ENCODE peak calls at places on chromosomes 2 and 18, in six cellular contexts. C is HCT116, J is prostate gland, N is IMR-90, F is H1, A is stomach. G is an unnamed sample.

GRCh38 chr18:56353676-56354260 is 284.6 kb downstream of the TXNL1 start:
- DNase-seq in C (no peak), J (no peak), N (no peak), F (no peak), A (no peak), G (no peak)

GRCh38 chr2:203656522-203657287 is 49.7 kb upstream of the CD28 start:
- DNase-seq in C (no peak), J (peak; percentile 81), N (peak; percentile 35), F (no peak), A (peak; percentile 70), G (peak; percentile 94)

GRCh38 chr2:104213758-104214157 is 640.2 kb upstream of the POU3F3 start:
- DNase-seq in C (no peak), J (no peak), N (no peak), F (no peak), A (no peak), G (no peak)

GRCh38 chr18:31424383-31424988 is 23.1 kb upstream of the DSG3 start:
- DNase-seq in C (peak; percentile 64), J (no peak), N (peak; percentile 20), F (peak; percentile 76), A (peak; percentile 39), G (no peak)

GRCh38 chr2:120433816-120434290 is 87.9 kb downstream of the INHBB start:
- DNase-seq in C (no peak), J (no peak), N (no peak), F (peak; percentile 39), A (no peak), G (no peak)

GRCh38 chr18:23136326-23137092 is 1.2 kb downstream of the CABLES1 start:
- DNase-seq in C (no peak), J (peak; percentile 9), N (no peak), F (no peak), A (peak; percentile 40), G (peak; percentile 93)

GRCh38 chr2:17518212-17519154 is at the start of gene RAD51AP2:
- DNase-seq in C (peak; percentile 75), J (peak; percentile 73), N (peak; percentile 66), F (peak; percentile 96), A (peak; percentile 73), G (peak; percentile 95)

GRCh38 chr2:230677182-230677946 is 35.3 kb upstream of the CAB39 start:
- DNase-seq in C (no peak), J (no peak), N (peak; percentile 73), F (no peak), A (no peak), G (no peak)

GRCh38 chr18:39627936-39628335 is 2062.3 kb upstream of the CELF4 start:
- DNase-seq in C (no peak), J (no peak), N (peak; percentile 77), F (no peak), A (no peak), G (no peak)

GRCh38 chr2:203330434-203330833 is 2.2 kb downstream of the ABI2 start:
- DNase-seq in C (no peak), J (no peak), N (peak; percentile 64), F (no peak), A (no peak), G (no peak)

GRCh38 chr18:56538756-56539155 is 99.6 kb downstream of the TXNL1 start:
- DNase-seq in C (no peak), J (no peak), N (peak; percentile 60), F (no peak), A (no peak), G (no peak)

GRCh38 chr18:60981651-60982050 is 351.6 kb upstream of the CDH20 start:
- DNase-seq in C (no peak), J (no peak), N (no peak), F (no peak), A (no peak), G (no peak)

GRCh38 chr2:53877556-53877955 is 17.8 kb upstream of the GPR75 start:
- DNase-seq in C (no peak), J (no peak), N (peak; percentile 62), F (no peak), A (no peak), G (no peak)

GRCh38 chr2:109382946-109383345 is 230.8 kb downstream of the SEPTIN10 start:
- DNase-seq in C (no peak), J (peak; percentile 68), N (peak; percentile 83), F (no peak), A (peak; percentile 51), G (peak; percentile 49)

GRCh38 chr2:181680937-181681811 is 857 bp upstream of the NEUROD1 start:
- DNase-seq in C (no peak), J (no peak), N (no peak), F (peak; percentile 60), A (no peak), G (no peak)

GRCh38 chr2:232761301-232761907 is 15.0 kb downstream of the KCNJ13 start:
- DNase-seq in C (peak; percentile 28), J (no peak), N (peak; percentile 41), F (no peak), A (peak; percentile 28), G (no peak)

GRCh38 chr2:234003972-234004617 is 46.4 kb upstream of the SPP2 start:
- DNase-seq in C (peak; percentile 77), J (no peak), N (peak; percentile 95), F (no peak), A (no peak), G (no peak)
- H3K4me3 ChIP-seq in C (no peak overlapping the region), J (no peak overlapping the region), N (no peak overlapping the region), F (no peak overlapping the region), A (no peak overlapping the region), G (no peak overlapping the region)

GRCh38 chr2:81073412-81073811 is 768.9 kb upstream of the LRRTM1 start:
- DNase-seq in C (no peak), J (no peak), N (no peak), F (no peak), A (no peak), G (no peak)

GRCh38 chr2:81068144-81068543 is 763.6 kb upstream of the LRRTM1 start:
- DNase-seq in C (no peak), J (no peak), N (no peak), F (no peak), A (no peak), G (no peak)
- TF ChIP-seq CTCF in C (no peak), J (no peak), N (no peak), F (no peak), A (no peak), G (no peak)

DNA sequence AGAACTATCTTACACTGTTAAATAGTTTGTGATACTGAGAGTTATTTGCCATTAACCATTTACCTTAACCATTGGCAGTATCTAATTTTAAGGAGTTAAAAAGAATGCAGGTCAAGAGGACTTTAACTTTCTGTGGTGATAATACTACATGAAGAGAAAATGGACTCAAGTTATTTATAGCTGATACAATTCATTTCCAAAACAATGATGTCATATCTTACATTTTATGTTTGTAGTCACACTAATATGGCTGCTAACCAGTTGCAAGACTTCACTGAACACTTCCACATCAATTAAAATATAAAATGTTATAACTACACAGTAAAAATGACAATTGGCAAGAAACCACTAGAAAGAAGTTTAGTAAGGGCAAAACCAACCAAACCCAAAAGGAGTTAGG is 77.7 kb downstream of the CDH2 start:
- DNase-seq in C (no peak), J (no peak), N (peak; percentile 43), F (no peak), A (no peak), G (no peak)
- TF ChIP-seq POLR2A in C (no peak), J (no peak), N (no peak), F (no peak), A (no peak), G (no peak)

DNA sequence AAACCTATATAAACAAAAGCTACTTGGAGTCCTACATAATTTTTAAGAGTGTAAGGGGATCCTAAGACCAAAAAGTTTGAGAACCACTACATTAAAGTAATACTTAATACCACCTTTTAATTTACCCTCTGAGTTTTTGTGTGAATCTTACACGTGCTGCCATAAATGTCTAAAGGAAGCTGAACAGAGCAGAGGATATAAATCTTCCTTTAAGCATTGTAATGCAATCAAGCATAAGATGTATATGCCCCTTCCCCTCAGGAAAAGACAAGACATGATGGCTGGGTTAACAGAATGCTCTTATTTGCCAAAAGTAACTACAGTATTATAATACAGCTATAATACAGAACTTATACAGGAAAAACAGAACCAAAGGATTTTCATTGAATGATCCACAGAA is 2.9 kb downstream of the ESCO1 start:
- DNase-seq in C (no peak), J (no peak), N (no peak), F (no peak), A (no peak), G (no peak)
- H3K4me3 ChIP-seq in C (no peak overlapping the region), J (no peak overlapping the region), N (no peak overlapping the region), F (no peak overlapping the region), A (no peak overlapping the region), G (no peak overlapping the region)

GRCh38 chr18:43420950-43421349 is 143.7 kb upstream of the SYT4 start:
- DNase-seq in C (no peak), J (no peak), N (no peak), F (peak; percentile 50), A (no peak), G (no peak)
- TF ChIP-seq CTCF in C (no peak), J (no peak), N (no peak), F (peak; percentile 75), A (no peak), G (no peak)

GRCh38 chr2:60907329-60907728 is 26.0 kb downstream of the REL start:
- DNase-seq in C (no peak), J (no peak), N (no peak), F (no peak), A (no peak), G (no peak)
- TF ChIP-seq POLR2A in C (no peak), J (no peak), N (no peak), F (no peak), A (no peak), G (no peak)

GRCh38 chr2:96881349-96882195 is 11.7 kb upstream of the SEMA4C start:
- DNase-seq in C (no peak), J (no peak), N (no peak), F (peak; percentile 53), A (no peak), G (no peak)
- H3K4me3 ChIP-seq in C (no peak overlapping the region), J (no peak overlapping the region), N (no peak overlapping the region), F (no peak overlapping the region), A (no peak overlapping the region), G (no peak overlapping the region)